ENCODE peak calls at places on chromosomes 2 and 18, in seven cellular contexts. One of them, this sample, is unnamed.

GRCh38 chr2:209772316-209772715 is 684 bp downstream of the UNC80 start:
- DNase-seq in pancreas: no peak
- DNase-seq in CD8-positive, alpha-beta T cell: no peak
- DNase-seq in psoas muscle: no peak
- DNase-seq in neural progenitor cell: no peak
- DNase-seq in HL-60: no peak
- DNase-seq in fibroblast of pulmonary artery: no peak
- DNase-seq in this sample: no peak

GRCh38 chr2:160490760-160491367 is 2.7 kb downstream of the RBMS1 start:
- DNase-seq in pancreas: no peak
- DNase-seq in fibroblast of pulmonary artery: no peak
- DNase-seq in HL-60: no peak
- DNase-seq in CD8-positive, alpha-beta T cell: no peak
- DNase-seq in psoas muscle: no peak
- DNase-seq in neural progenitor cell: no peak
- DNase-seq in this sample: peak; percentile 29

GRCh38 chr2:36507408-36507812 is 90.6 kb downstream of the FEZ2 start:
- DNase-seq in fibroblast of pulmonary artery: peak; percentile 80
- DNase-seq in HL-60: peak; percentile 53
- DNase-seq in CD8-positive, alpha-beta T cell: no peak
- DNase-seq in pancreas: no peak
- DNase-seq in psoas muscle: no peak
- DNase-seq in neural progenitor cell: peak; percentile 80
- DNase-seq in this sample: peak; percentile 78

GRCh38 chr2:112182581-112183034 is 44.4 kb downstream of the FBLN7 start:
- DNase-seq in pancreas: no peak
- DNase-seq in neural progenitor cell: peak; percentile 40
- DNase-seq in HL-60: no peak
- DNase-seq in psoas muscle: no peak
- DNase-seq in fibroblast of pulmonary artery: no peak
- DNase-seq in CD8-positive, alpha-beta T cell: no peak
- DNase-seq in this sample: no peak

GRCh38 chr2:16068233-16068940 is 128.0 kb downstream of the MYCN start:
- DNase-seq in pancreas: no peak
- DNase-seq in neural progenitor cell: no peak
- DNase-seq in psoas muscle: no peak
- DNase-seq in CD8-positive, alpha-beta T cell: no peak
- DNase-seq in fibroblast of pulmonary artery: no peak
- DNase-seq in HL-60: no peak
- DNase-seq in this sample: no peak

GRCh38 chr2:105828543-105828942 is 83.8 kb downstream of the NCK2 start:
- DNase-seq in psoas muscle: no peak
- DNase-seq in HL-60: no peak
- DNase-seq in neural progenitor cell: no peak
- DNase-seq in fibroblast of pulmonary artery: no peak
- DNase-seq in pancreas: no peak
- DNase-seq in CD8-positive, alpha-beta T cell: no peak
- DNase-seq in this sample: no peak

GRCh38 chr2:190535586-190535985 is 1.1 kb upstream of the NEMP2 start:
- DNase-seq in fibroblast of pulmonary artery: no peak
- DNase-seq in neural progenitor cell: no peak
- DNase-seq in CD8-positive, alpha-beta T cell: no peak
- DNase-seq in HL-60: no peak
- DNase-seq in pancreas: no peak
- DNase-seq in psoas muscle: no peak
- DNase-seq in this sample: no peak

GRCh38 chr2:128808462-128809255 is 490.0 kb upstream of the HS6ST1 start:
- DNase-seq in CD8-positive, alpha-beta T cell: no peak
- DNase-seq in pancreas: no peak
- DNase-seq in fibroblast of pulmonary artery: peak; percentile 60
- DNase-seq in HL-60: no peak
- DNase-seq in neural progenitor cell: no peak
- DNase-seq in psoas muscle: peak; percentile 46
- DNase-seq in this sample: peak; percentile 10

GRCh38 chr2:141959016-141959415 is 171.8 kb downstream of the LRP1B start:
- DNase-seq in fibroblast of pulmonary artery: no peak
- DNase-seq in psoas muscle: no peak
- DNase-seq in neural progenitor cell: no peak
- DNase-seq in pancreas: no peak
- DNase-seq in CD8-positive, alpha-beta T cell: no peak
- DNase-seq in HL-60: no peak
- DNase-seq in this sample: no peak

GRCh38 chr2:83585250-83585649 is 873.8 kb downstream of the SUCLG1 start:
- DNase-seq in pancreas: no peak
- DNase-seq in HL-60: no peak
- DNase-seq in neural progenitor cell: no peak
- DNase-seq in psoas muscle: no peak
- DNase-seq in CD8-positive, alpha-beta T cell: no peak
- DNase-seq in fibroblast of pulmonary artery: no peak
- DNase-seq in this sample: no peak

GRCh38 chr2:235330775-235331438 is 162.9 kb upstream of the AGAP1 start:
- DNase-seq in psoas muscle: no peak
- DNase-seq in neural progenitor cell: no peak
- DNase-seq in fibroblast of pulmonary artery: peak; percentile 57
- DNase-seq in pancreas: no peak
- DNase-seq in HL-60: no peak
- DNase-seq in CD8-positive, alpha-beta T cell: no peak
- DNase-seq in this sample: peak; percentile 57

GRCh38 chr2:70994055-70994444 is 623 bp downstream of the TEX261 start:
- DNase-seq in fibroblast of pulmonary artery: no peak
- DNase-seq in CD8-positive, alpha-beta T cell: no peak
- DNase-seq in pancreas: no peak
- DNase-seq in neural progenitor cell: peak; percentile 15
- DNase-seq in HL-60: peak; percentile 25
- DNase-seq in psoas muscle: no peak
- DNase-seq in this sample: peak; percentile 2

DNA sequence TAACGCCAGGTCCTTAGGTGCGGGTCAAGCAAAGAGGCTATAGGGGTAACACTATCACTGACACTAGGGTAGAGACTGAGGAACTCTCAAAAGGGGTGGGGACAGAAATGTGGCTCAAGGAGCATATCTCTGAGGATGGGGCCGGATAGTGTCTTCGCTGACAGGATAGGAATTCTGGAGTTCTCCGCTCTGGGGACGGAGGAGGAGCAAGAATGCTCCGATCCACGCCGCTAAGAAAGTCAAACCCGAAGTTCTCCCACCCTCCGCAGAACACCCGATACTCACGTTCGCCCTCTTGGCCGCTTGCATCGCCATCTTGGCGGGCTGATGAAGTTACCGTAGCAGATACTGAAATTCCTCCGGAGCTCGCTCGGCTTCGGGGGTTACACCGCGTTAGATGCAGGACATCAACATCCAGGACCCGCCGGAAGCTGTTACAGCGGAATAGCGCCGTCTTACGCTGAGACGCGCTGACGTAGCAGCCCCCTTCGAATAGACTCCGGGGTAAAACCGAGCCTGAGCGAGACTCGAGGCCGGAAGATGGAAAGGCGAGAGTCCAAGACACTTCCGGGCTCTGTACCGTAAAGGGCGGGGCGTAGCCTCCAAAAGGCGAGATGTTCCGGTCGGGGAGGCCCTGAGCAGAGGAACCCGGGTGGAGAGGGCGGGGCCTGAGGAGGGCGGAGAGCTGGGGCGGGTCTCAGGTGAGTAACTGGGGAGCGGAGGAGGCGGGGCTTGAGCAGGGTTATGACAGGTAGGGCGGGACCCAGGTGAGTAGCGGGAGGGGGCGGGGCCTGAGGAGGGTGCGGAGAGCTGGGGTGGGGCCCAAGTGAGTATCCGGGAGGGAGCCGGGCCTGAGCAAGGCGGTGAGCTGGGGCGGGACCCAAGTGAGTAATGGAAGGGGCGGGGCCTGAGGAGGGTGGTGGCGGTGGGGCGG is at the start of gene SF3B6:
- DNase-seq in psoas muscle: peak; percentile 97
- DNase-seq in HL-60: peak; percentile 100
- DNase-seq in fibroblast of pulmonary artery: peak; percentile 99
- DNase-seq in neural progenitor cell: peak; percentile 99
- DNase-seq in CD8-positive, alpha-beta T cell: peak; percentile 100
- DNase-seq in pancreas: peak; percentile 100
- DNase-seq in this sample: peak; percentile 98
- TF ChIP-seq CTCF in psoas muscle: no peak
- TF ChIP-seq CTCF in HL-60: no peak
- TF ChIP-seq CTCF in fibroblast of pulmonary artery: no peak
- TF ChIP-seq CTCF in neural progenitor cell: no peak
- TF ChIP-seq CTCF in CD8-positive, alpha-beta T cell: no peak
- TF ChIP-seq CTCF in pancreas: no peak
- TF ChIP-seq CTCF in this sample: no peak

GRCh38 chr18:32093523-32093922 is 1.8 kb downstream of the RNF138 start:
- DNase-seq in fibroblast of pulmonary artery: no peak
- DNase-seq in CD8-positive, alpha-beta T cell: no peak
- DNase-seq in psoas muscle: no peak
- DNase-seq in HL-60: no peak
- DNase-seq in neural progenitor cell: no peak
- DNase-seq in pancreas: no peak
- DNase-seq in this sample: peak; percentile 21

GRCh38 chr18:32093106-32093511 is 1.4 kb downstream of the RNF138 start:
- DNase-seq in HL-60: peak; percentile 73
- DNase-seq in fibroblast of pulmonary artery: peak; percentile 58
- DNase-seq in psoas muscle: peak; percentile 49
- DNase-seq in neural progenitor cell: peak; percentile 86
- DNase-seq in pancreas: peak; percentile 51
- DNase-seq in CD8-positive, alpha-beta T cell: no peak
- DNase-seq in this sample: peak; percentile 63

GRCh38 chr18:32092422-32093105 is 890 bp downstream of the RNF138 start:
- DNase-seq in CD8-positive, alpha-beta T cell: peak; percentile 99
- DNase-seq in fibroblast of pulmonary artery: peak; percentile 97
- DNase-seq in neural progenitor cell: peak; percentile 98
- DNase-seq in psoas muscle: peak; percentile 99
- DNase-seq in HL-60: peak; percentile 100
- DNase-seq in pancreas: peak; percentile 100
- DNase-seq in this sample: peak; percentile 93

GRCh38 chr18:32091724-32092421 is at the start of gene RNF138:
- DNase-seq in fibroblast of pulmonary artery: peak; percentile 83
- DNase-seq in CD8-positive, alpha-beta T cell: peak; percentile 77
- DNase-seq in neural progenitor cell: peak; percentile 94
- DNase-seq in pancreas: peak; percentile 88
- DNase-seq in psoas muscle: peak; percentile 87
- DNase-seq in HL-60: peak; percentile 92
- DNase-seq in this sample: peak; percentile 75

DNA sequence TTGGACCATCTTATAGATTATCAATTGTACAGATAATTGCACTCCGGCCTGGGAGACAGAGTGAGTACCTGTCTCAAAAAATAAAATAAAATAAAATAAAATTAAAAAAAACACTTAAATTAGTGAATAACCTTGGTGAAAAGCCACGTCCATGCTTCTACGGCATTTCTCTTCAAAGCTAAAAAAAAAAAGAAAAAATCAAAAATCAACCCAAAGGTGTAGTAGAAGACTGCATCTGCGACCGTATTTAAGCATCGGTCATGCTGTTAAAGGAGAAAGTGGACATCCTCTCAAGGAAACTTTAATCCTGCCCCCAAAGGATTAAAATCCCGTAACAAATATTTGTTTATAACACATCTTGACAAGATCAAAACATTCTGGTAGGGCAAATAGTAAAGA is 350 bp upstream of the RNF138 start:
- DNase-seq in HL-60: no peak
- DNase-seq in pancreas: no peak
- DNase-seq in psoas muscle: no peak
- DNase-seq in CD8-positive, alpha-beta T cell: no peak
- DNase-seq in neural progenitor cell: no peak
- DNase-seq in fibroblast of pulmonary artery: no peak
- DNase-seq in this sample: no peak
- H3K4me3 ChIP-seq in HL-60: peak overlapping the region; percentile 83
- H3K4me3 ChIP-seq in pancreas: peak overlapping the region; percentile 94
- H3K4me3 ChIP-seq in psoas muscle: peak overlapping the region; percentile 97
- H3K4me3 ChIP-seq in CD8-positive, alpha-beta T cell: peak overlapping the region; percentile 95
- H3K4me3 ChIP-seq in neural progenitor cell: peak overlapping the region; percentile 61
- H3K4me3 ChIP-seq in fibroblast of pulmonary artery: peak overlapping the region; percentile 85
- H3K4me3 ChIP-seq in this sample: peak overlapping the region; percentile 68

GRCh38 chr2:13546131-13546530 is 829.4 kb downstream of the TRIB2 start:
- DNase-seq in HL-60: no peak
- DNase-seq in CD8-positive, alpha-beta T cell: no peak
- DNase-seq in pancreas: no peak
- DNase-seq in psoas muscle: no peak
- DNase-seq in fibroblast of pulmonary artery: no peak
- DNase-seq in neural progenitor cell: no peak
- DNase-seq in this sample: no peak

GRCh38 chr2:13543550-13543949 is 826.8 kb downstream of the TRIB2 start:
- DNase-seq in HL-60: no peak
- DNase-seq in psoas muscle: no peak
- DNase-seq in pancreas: no peak
- DNase-seq in neural progenitor cell: no peak
- DNase-seq in fibroblast of pulmonary artery: no peak
- DNase-seq in CD8-positive, alpha-beta T cell: no peak
- DNase-seq in this sample: no peak

GRCh38 chr2:13545320-13545719 is 828.6 kb downstream of the TRIB2 start:
- DNase-seq in psoas muscle: no peak
- DNase-seq in pancreas: no peak
- DNase-seq in fibroblast of pulmonary artery: no peak
- DNase-seq in CD8-positive, alpha-beta T cell: no peak
- DNase-seq in HL-60: no peak
- DNase-seq in neural progenitor cell: no peak
- DNase-seq in this sample: no peak

GRCh38 chr2:13542061-13542460 is 825.3 kb downstream of the TRIB2 start:
- DNase-seq in neural progenitor cell: no peak
- DNase-seq in fibroblast of pulmonary artery: no peak
- DNase-seq in CD8-positive, alpha-beta T cell: no peak
- DNase-seq in HL-60: no peak
- DNase-seq in pancreas: no peak
- DNase-seq in psoas muscle: no peak
- DNase-seq in this sample: no peak

DNA sequence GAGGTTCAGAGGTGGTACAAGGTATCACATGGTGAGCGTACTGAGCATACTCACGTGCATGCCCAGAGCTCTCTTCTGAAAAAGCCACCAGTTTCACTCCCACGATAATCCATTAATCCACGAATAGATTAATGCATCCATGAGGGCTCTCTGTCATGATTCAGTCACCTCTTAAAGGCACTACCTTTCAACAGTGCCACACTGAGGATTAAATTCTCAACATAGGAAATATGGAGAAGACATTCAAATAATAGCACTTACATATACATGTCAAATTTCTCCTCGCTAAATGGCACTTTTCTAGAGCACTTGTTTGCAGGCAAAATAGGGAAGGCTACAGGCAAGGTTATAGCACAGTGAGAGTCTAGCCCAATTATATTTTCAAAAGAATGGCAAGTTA is 825.9 kb downstream of the TRIB2 start:
- DNase-seq in pancreas: no peak
- DNase-seq in neural progenitor cell: no peak
- DNase-seq in psoas muscle: no peak
- DNase-seq in fibroblast of pulmonary artery: no peak
- DNase-seq in HL-60: no peak
- DNase-seq in CD8-positive, alpha-beta T cell: no peak
- DNase-seq in this sample: no peak
- TF ChIP-seq CTCF in pancreas: no peak
- TF ChIP-seq CTCF in neural progenitor cell: no peak
- TF ChIP-seq CTCF in psoas muscle: no peak
- TF ChIP-seq CTCF in fibroblast of pulmonary artery: no peak
- TF ChIP-seq CTCF in HL-60: no peak
- TF ChIP-seq CTCF in CD8-positive, alpha-beta T cell: no peak
- TF ChIP-seq CTCF in this sample: no peak

DNA sequence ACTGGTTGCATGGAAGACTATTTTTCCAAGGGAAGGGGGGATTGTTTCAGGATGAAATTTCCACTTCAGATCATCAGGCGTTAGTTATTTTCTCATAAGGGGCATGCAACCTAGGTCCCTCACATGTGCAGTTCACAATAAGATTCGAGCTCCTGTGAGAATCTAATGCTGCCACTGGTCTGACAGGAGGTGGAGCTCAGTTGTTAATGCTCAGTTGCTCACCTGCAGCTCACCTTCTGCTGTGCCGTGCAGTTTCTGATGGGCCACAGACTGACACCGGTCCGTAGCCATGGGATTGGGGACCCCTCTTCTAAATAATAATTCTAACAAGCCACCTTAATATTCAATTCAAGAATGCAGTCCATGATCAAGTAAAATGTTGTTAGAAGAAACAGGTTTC is 34.9 kb downstream of the PLCL1 start:
- DNase-seq in fibroblast of pulmonary artery: no peak
- DNase-seq in neural progenitor cell: no peak
- DNase-seq in HL-60: no peak
- DNase-seq in psoas muscle: no peak
- DNase-seq in pancreas: no peak
- DNase-seq in CD8-positive, alpha-beta T cell: no peak
- DNase-seq in this sample: no peak
- H3K4me3 ChIP-seq in fibroblast of pulmonary artery: no peak overlapping the region
- H3K4me3 ChIP-seq in neural progenitor cell: no peak overlapping the region
- H3K4me3 ChIP-seq in HL-60: no peak overlapping the region
- H3K4me3 ChIP-seq in psoas muscle: no peak overlapping the region
- H3K4me3 ChIP-seq in pancreas: no peak overlapping the region
- H3K4me3 ChIP-seq in CD8-positive, alpha-beta T cell: no peak overlapping the region
- H3K4me3 ChIP-seq in this sample: no peak overlapping the region